ENCODE peak calls at places on chromosomes 12 and 14, in seven cellular contexts. H is pancreas, Y is neural progenitor cell, W is ovary, Z is IMR-90, K is mammary epithelial cell, T is fibroblast of pulmonary artery. D is an unnamed sample.

GRCh38 chr12:102631274-102631673 is 150.9 kb upstream of the IGF1 start:
- DNase-seq in T (peak), H (no peak), Z (peak), W (no peak), Y (no peak), K (peak), D (peak)

GRCh38 chr14:53946071-53946403 is 10.6 kb downstream of the BMP4 start:
- DNase-seq in K (no peak), Z (no peak), H (no peak), W (no peak), T (no peak), Y (peak), D (no peak)

GRCh38 chr14:31025335-31026075 is at the start of gene AP4S1:
- DNase-seq in W (peak), K (peak), T (peak), H (peak), Z (no peak), Y (peak), D (no peak)

GRCh38 chr12:27462151-27462694 is 15.7 kb downstream of the SMCO2 start:
- DNase-seq in T (peak), Z (peak), Y (no peak), K (peak), W (no peak), H (no peak), D (peak)

GRCh38 chr12:104295954-104296353 is 7.6 kb upstream of the EID3 start:
- DNase-seq in Z (no peak), K (no peak), Y (no peak), H (no peak), W (no peak), T (no peak), D (no peak)

GRCh38 chr12:52224154-52224553 is 8.9 kb upstream of the KRT7 start:
- DNase-seq in W (no peak), H (no peak), Z (peak), K (peak), Y (no peak), T (peak), D (peak)

GRCh38 chr12:32211769-32212156 is 105.1 kb downstream of the BICD1 start:
- DNase-seq in Y (no peak), T (no peak), Z (no peak), H (no peak), K (no peak), W (no peak), D (no peak)

GRCh38 chr12:52156757-52157565 is 34.9 kb downstream of the KRT80 start:
- DNase-seq in T (peak), K (peak), Z (peak), W (peak), Y (peak), H (peak), D (peak)

GRCh38 chr12:53575502-53576264 is 50.5 kb downstream of the ATF7 start:
- DNase-seq in T (peak), H (no peak), Z (peak), W (no peak), K (peak), Y (no peak), D (peak)

GRCh38 chr12:90028620-90029051 is 320.0 kb upstream of the ATP2B1 start:
- DNase-seq in K (peak), T (peak), H (no peak), W (no peak), Y (no peak), Z (peak), D (peak)

GRCh38 chr14:77222546-77223225 is 41.1 kb downstream of the TMEM63C start:
- DNase-seq in Z (no peak), K (no peak), H (no peak), T (no peak), Y (peak), W (no peak), D (no peak)

GRCh38 chr12:32483499-32483898 is 84.1 kb downstream of the FGD4 start:
- DNase-seq in W (no peak), T (no peak), K (no peak), H (no peak), Y (no peak), Z (no peak), D (no peak)

GRCh38 chr12:78181544-78182162 is 351.0 kb downstream of the NAV3 start:
- DNase-seq in Y (peak), Z (peak), W (no peak), K (peak), T (peak), H (no peak), D (peak)

GRCh38 chr12:107670999-107671643 is 14.5 kb upstream of the PWP1 start:
- DNase-seq in W (no peak), K (no peak), Z (peak), Y (peak), H (no peak), T (peak), D (peak)

GRCh38 chr12:116556964-116557706 is 2.0 kb upstream of the MAP1LC3B2 start:
- DNase-seq in T (peak), Y (no peak), Z (peak), K (peak), W (no peak), H (no peak), D (no peak)

GRCh38 chr12:122014781-122015180 is 6.9 kb upstream of the BCL7A start:
- DNase-seq in W (no peak), T (no peak), Z (no peak), Y (no peak), H (no peak), K (no peak), D (no peak)

GRCh38 chr12:50132505-50133135 is 20.6 kb downstream of the COX14 start:
- DNase-seq in H (no peak), K (peak), Y (peak), Z (peak), W (no peak), T (no peak), D (peak)

GRCh38 chr12:46609281-46609623 is 216.5 kb downstream of the SLC38A4 start:
- DNase-seq in T (no peak), H (no peak), K (no peak), W (no peak), Z (no peak), Y (no peak), D (no peak)

GRCh38 chr14:68771631-68772030 is 21.2 kb downstream of the ZFP36L1 start:
- DNase-seq in T (no peak), K (no peak), Z (no peak), W (peak), Y (no peak), H (no peak), D (no peak)

GRCh38 chr12:45049912-45050318 is 984 bp downstream of the DBX2 start:
- DNase-seq in Z (no peak), T (no peak), K (no peak), W (no peak), H (no peak), Y (peak), D (peak)

GRCh38 chr14:104935955-104936354 is 11.3 kb downstream of the PLD4 start:
- DNase-seq in K (peak), Y (no peak), Z (no peak), T (no peak), H (no peak), W (no peak), D (no peak)

GRCh38 chr12:26239508-26240328 is 44.3 kb downstream of the SSPN start:
- DNase-seq in T (peak), K (peak), H (peak), W (peak), Z (peak), Y (no peak), D (peak)

GRCh38 chr12:81962126-81962856 is 203.1 kb upstream of the PPFIA2 start:
- DNase-seq in Y (no peak), Z (no peak), T (no peak), H (no peak), W (no peak), K (no peak), D (no peak)

GRCh38 chr14:78345346-78345745 is 175.2 kb downstream of the NRXN3 start:
- DNase-seq in Z (no peak), T (no peak), H (no peak), K (no peak), W (no peak), Y (peak), D (no peak)

GRCh38 chr12:9900930-9901329 is 19.6 kb downstream of the KLRF2 start:
- DNase-seq in W (no peak), Z (no peak), H (no peak), T (no peak), Y (no peak), K (no peak), D (no peak)

GRCh38 chr12:99611590-99611989 is 36.0 kb upstream of the GARIN6 start:
- DNase-seq in H (no peak), Z (no peak), T (peak), K (no peak), Y (no peak), W (no peak), D (no peak)

GRCh38 chr12:1805441-1806081 is 14.8 kb upstream of the LRTM2 start:
- DNase-seq in W (no peak), Z (no peak), T (no peak), Y (no peak), K (no peak), H (no peak), D (no peak)

GRCh38 chr14:31692376-31692781 is 131.2 kb downstream of the NUBPL start:
- DNase-seq in K (no peak), H (no peak), Z (peak), Y (no peak), W (no peak), T (peak), D (peak)

GRCh38 chr14:24146978-24147760 is at the start of gene RNF31:
- DNase-seq in K (peak), W (peak), Y (peak), T (peak), Z (peak), H (peak), D (peak)

GRCh38 chr14:99538275-99538674 is 57.1 kb downstream of the CCNK start:
- DNase-seq in K (no peak), H (no peak), T (no peak), Y (no peak), W (no peak), Z (peak), D (no peak)

GRCh38 chr12:70732287-70732686 is 95.1 kb upstream of the PTPRB start:
- DNase-seq in Y (no peak), T (no peak), K (no peak), W (no peak), Z (no peak), H (peak), D (no peak)

GRCh38 chr12:93103154-93103553 is 174.1 kb upstream of the EEA1 start:
- DNase-seq in H (no peak), Y (no peak), Z (no peak), K (no peak), T (no peak), W (no peak), D (no peak)

GRCh38 chr12:25585021-25585523 is 32.0 kb upstream of the LMNTD1 start:
- DNase-seq in Y (no peak), H (no peak), Z (peak), T (peak), W (peak), K (peak), D (peak)

GRCh38 chr12:106146987-106147386 is 8.2 kb upstream of the NUAK1 start:
- DNase-seq in H (no peak), Y (no peak), Z (no peak), W (no peak), T (no peak), K (no peak), D (no peak)

GRCh38 chr14:60758875-60759274 is 24.3 kb downstream of the MNAT1 start:
- DNase-seq in H (no peak), K (no peak), Y (no peak), W (no peak), T (no peak), Z (peak), D (no peak)

GRCh38 chr12:65740873-65741600 is 83.2 kb upstream of the HMGA2 start:
- DNase-seq in Z (peak), K (peak), Y (peak), T (peak), H (peak), W (peak), D (peak)

GRCh38 chr12:20832911-20833310 is 22.4 kb downstream of the SLCO1B3 start:
- DNase-seq in Y (no peak), W (no peak), T (no peak), H (no peak), Z (no peak), K (no peak), D (no peak)

GRCh38 chr14:103057372-103058208 is at the start of gene CDC42BPB:
- DNase-seq in Z (peak), K (peak), H (peak), T (peak), W (peak), Y (peak), D (peak)

GRCh38 chr14:102158797-102159196 is 19.1 kb downstream of the WDR20 start:
- DNase-seq in K (no peak), T (no peak), Y (no peak), H (no peak), W (no peak), Z (no peak), D (no peak)

GRCh38 chr14:70073924-70074566 is 114.7 kb downstream of the SLC8A3 start:
- DNase-seq in T (peak), K (peak), Z (peak), Y (peak), H (peak), W (no peak), D (peak)
- TF ChIP-seq CTCF in T (peak), K (peak), Z (peak), Y (peak), H (peak), W (no peak), D (peak)

GRCh38 chr12:132206093-132206434 is 61.8 kb downstream of the NOC4L start:
- DNase-seq in K (no peak), H (no peak), Y (no peak), T (no peak), W (no peak), Z (no peak), D (no peak)

GRCh38 chr12:132204822-132205270 is 60.6 kb downstream of the NOC4L start:
- DNase-seq in W (no peak), Y (no peak), H (no peak), T (no peak), K (no peak), Z (no peak), D (no peak)

GRCh38 chr12:132204064-132204821 is 60.0 kb downstream of the NOC4L start:
- DNase-seq in W (no peak), H (no peak), Y (no peak), K (no peak), T (no peak), Z (no peak), D (peak)

GRCh38 chr12:132207083-132207775 is 63.0 kb downstream of the NOC4L start:
- DNase-seq in W (no peak), Y (no peak), H (no peak), Z (no peak), T (no peak), K (no peak), D (no peak)

DNA sequence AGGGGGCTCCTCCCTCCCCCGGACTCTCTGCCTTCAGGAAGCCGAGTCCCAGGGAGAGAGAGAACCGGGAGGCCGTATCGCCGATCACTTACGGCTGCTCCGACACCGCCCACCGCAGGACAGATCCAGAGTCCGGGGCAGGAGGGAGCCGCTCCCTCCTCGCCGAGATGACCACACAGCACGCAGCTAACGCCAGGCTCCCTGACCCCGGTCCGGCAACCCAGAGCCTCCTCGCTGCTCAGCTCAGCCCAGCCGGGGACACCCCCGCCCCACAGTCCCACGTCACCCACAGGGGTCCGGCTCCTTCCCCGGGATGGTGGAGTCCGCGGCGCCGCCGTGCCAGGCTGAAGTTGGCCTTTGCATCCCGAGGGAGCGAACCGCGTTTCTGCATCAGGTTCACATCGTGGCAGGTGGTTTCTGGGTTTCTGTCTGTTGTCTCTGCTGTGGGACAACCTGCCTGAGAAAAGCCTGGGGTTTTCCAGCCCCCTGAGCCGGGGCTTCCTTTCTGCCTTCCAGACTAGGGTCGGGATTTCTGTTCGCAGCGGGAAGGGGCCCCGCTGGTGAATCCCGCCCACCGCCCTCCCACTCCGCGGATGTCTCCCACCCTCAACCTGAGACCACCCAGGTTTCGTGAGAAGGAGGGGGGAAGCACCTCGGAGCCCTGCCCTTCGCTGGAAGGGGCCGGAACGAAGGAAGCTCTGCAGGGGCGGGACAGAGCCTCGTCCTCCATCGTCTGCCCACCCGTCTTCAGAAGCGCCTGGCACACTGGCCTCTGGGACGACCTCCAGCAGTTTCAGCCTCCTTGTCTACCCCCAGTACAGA is 61.2 kb downstream of the NOC4L start:
- DNase-seq in Y (peak), H (no peak), T (no peak), Z (no peak), W (no peak), K (no peak), D (no peak)
- H3K4me3 ChIP-seq in Y (peak), H (no peak), T (no peak), Z (no peak), W (no peak), K (no peak), D (no peak)

DNA sequence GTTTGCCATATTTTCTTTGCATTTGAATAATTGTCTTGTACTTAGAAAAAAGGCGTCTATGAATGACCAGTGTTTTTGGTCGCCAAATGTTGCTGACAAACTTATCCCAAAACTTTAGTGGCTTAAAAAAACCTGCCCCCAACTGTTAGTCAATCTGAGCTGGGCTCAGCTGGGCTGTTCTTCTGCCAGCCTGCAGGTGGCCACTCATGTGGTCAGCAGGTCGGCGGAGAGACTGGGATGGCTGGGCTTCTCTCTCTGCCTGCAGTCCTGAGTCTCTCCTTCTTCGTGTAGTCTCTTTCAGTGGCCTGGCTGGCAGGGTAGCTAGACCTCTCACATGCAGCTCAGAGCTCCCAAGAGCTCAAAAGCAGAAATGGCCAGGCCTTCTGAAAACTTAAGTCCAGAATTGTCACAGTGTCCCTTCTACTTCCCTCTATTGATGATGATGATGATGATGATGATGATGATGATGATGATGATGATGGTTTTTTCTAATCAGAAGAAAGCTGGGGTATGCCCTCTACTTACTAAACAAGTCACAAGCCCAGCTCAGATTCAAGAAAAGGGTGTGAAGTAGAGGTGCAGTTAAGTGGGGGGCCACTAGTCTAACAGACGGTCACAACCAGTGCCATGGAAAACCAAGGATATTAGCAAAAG is 87.9 kb downstream of the PTPN11 start:
- DNase-seq in Y (no peak), K (no peak), T (peak), Z (no peak), H (no peak), W (no peak), D (no peak)
- TF ChIP-seq CTCF in Y (no peak), K (no peak), T (no peak), Z (no peak), H (no peak), W (no peak), D (peak)

DNA sequence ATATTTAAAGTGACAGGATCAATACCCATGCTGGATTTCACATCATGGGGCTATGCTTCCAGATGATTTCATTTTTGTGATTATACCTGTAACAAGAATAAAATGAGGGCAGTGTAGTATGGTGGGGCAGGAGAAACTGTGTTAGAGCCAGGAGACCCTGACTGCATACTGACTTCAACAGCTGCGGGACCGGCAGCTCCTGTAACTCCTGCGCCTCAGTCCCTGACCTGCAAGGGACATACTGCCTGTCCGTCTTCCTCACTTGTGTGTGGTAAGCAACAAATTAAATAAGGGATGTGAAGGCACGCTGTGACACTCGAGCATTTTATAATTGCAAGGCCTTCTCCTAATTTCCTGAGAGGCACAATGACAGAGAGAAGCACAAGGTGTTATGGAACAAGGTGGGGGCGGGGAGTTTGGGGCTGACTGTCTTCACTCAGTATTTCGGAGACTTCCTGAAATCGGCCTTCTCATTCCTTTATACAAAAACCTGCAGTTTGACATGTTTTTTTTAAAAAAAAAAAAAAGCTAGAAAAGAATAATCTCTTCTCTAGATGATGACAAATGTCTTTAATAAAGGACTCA is 164.2 kb downstream of the TTC7B start:
- DNase-seq in Z (no peak), T (no peak), K (no peak), Y (no peak), W (no peak), H (no peak), D (no peak)
- H3K4me3 ChIP-seq in Z (no peak), T (no peak), K (no peak), Y (no peak), W (no peak), H (no peak), D (no peak)

GRCh38 chr12:4307593-4308333 is 13.2 kb upstream of the TIGAR start:
- DNase-seq in K (peak), Z (peak), W (peak), T (peak), Y (peak), H (peak), D (peak)
- TF ChIP-seq CTCF in K (peak), Z (peak), W (peak), T (peak), Y (peak), H (peak), D (peak)

GRCh38 chr12:12734561-12735071 is 17.4 kb downstream of the CDKN1B start:
- DNase-seq in K (no peak), T (no peak), H (peak), W (no peak), Y (no peak), Z (peak), D (peak)
- H3K4me3 ChIP-seq in K (no peak), T (no peak), H (no peak), W (no peak), Y (no peak), Z (peak), D (no peak)

GRCh38 chr12:110906088-110906487 is 14.3 kb downstream of the MYL2 start:
- DNase-seq in W (no peak), Y (no peak), K (no peak), Z (no peak), T (no peak), H (no peak), D (no peak)
- TF ChIP-seq CTCF in W (no peak), Y (no peak), K (no peak), Z (no peak), T (no peak), H (no peak), D (no peak)

D was measured in fibroblast of mammary gland.